ENCODE peak calls at places on chromosomes 12 and 14, in eight cellular contexts. Y is HAP-1; W is A673; T is stimulated activated CD4-positive, alpha-beta T cell treated with anti-CD3 and anti-CD28 coated beads, Interleukin-4, amount 100 ng/mL, for 48 hours; H is activated T-helper 9 cell treated with anti-CD3 and anti-CD28 coated beads, Interleukin-2, amount 50 U/mL, for 16 hours; R is NCI-H187 treated with DMSO at 0.1 percent for 48 hours; J is activated naive CD4-positive, alpha-beta T cell; Z is T-helper 17 cell. C is an unnamed sample.

GRCh38 chr14:66813636-66814035 is 305.7 kb downstream of the GPHN start:
- DNase-seq in H (no peak), R (no peak), W (no peak), T (no peak), J (no peak), Y (no peak), Z (no peak), C (no peak)

GRCh38 chr12:14772946-14773345 is 30.3 kb downstream of the WBP11 start:
- DNase-seq in R (no peak), H (no peak), J (no peak), Z (no peak), Y (no peak), T (no peak), W (no peak), C (no peak)

GRCh38 chr12:60169904-60170303 is 574.1 kb downstream of the SLC16A7 start:
- DNase-seq in W (no peak), H (no peak), Z (no peak), R (no peak), J (no peak), Y (no peak), T (no peak), C (no peak)

GRCh38 chr12:97568336-97569180 is 106.0 kb downstream of the RMST start:
- DNase-seq in T (no peak), W (no peak), J (no peak), Z (no peak), Y (no peak), R (no peak), H (no peak), C (no peak)

GRCh38 chr12:105936496-105936895 is 202.3 kb downstream of the NUAK1 start:
- DNase-seq in Z (no peak), J (no peak), W (no peak), Y (no peak), H (no peak), R (no peak), T (no peak), C (no peak)

GRCh38 chr12:45655186-45655585 is 74.3 kb upstream of the ARID2 start:
- DNase-seq in R (no peak), T (peak; percentile 5), Y (no peak), J (no peak), Z (peak; percentile 46), H (peak; percentile 17), W (no peak), C (peak; percentile 34)

GRCh38 chr14:94115631-94116030 is 5.1 kb downstream of the IFI27 start:
- DNase-seq in Z (no peak), T (no peak), J (no peak), R (no peak), W (no peak), Y (no peak), H (no peak), C (no peak)

GRCh38 chr14:94014375-94014774 is 11.8 kb upstream of the OTUB2 start:
- DNase-seq in J (no peak), W (no peak), R (no peak), T (no peak), Y (no peak), Z (no peak), H (no peak), C (no peak)

GRCh38 chr12:33724867-33725266 is 285.2 kb upstream of the SYT10 start:
- DNase-seq in W (peak; percentile 0), Y (no peak), J (no peak), Z (no peak), T (no peak), R (no peak), H (no peak), C (no peak)